ENCODE peak calls at places on chromosome 4, in four cellular contexts. I, Y, D and Q are unnamed samples.

GRCh38 chr4:148435654-148436406 is 6.4 kb downstream of the NR3C2 start:
- DNase-seq in Y (no peak), D (no peak), I (no peak), Q (no peak)

GRCh38 chr4:8391972-8392371 is 48.6 kb downstream of the ACOX3 start:
- DNase-seq in I (no peak), D (no peak), Y (peak; percentile 32), Q (no peak)

GRCh38 chr4:38067499-38067898 is 107.3 kb downstream of the PTTG2 start:
- DNase-seq in D (no peak), I (no peak), Y (no peak), Q (no peak)

GRCh38 chr4:24657768-24658617 is 73.6 kb upstream of the DHX15 start:
- DNase-seq in Y (no peak), D (peak; percentile 46), I (peak; percentile 5), Q (no peak)

GRCh38 chr4:89469930-89470375 is 162.4 kb upstream of the GPRIN3 start:
- DNase-seq in I (peak; percentile 32), D (no peak), Y (no peak), Q (no peak)

GRCh38 chr4:41478518-41478917 is 59.4 kb upstream of the LIMCH1 start:
- DNase-seq in D (no peak), Y (no peak), I (no peak), Q (no peak)

GRCh38 chr4:128558896-128559669 is 250.4 kb upstream of the JADE1 start:
- DNase-seq in Y (no peak), I (no peak), D (no peak), Q (no peak)

GRCh38 chr4:113979157-113979972 is at the start of gene ARSJ:
- DNase-seq in I (peak; percentile 70), Y (no peak), D (peak; percentile 26), Q (peak; percentile 73)

GRCh38 chr4:110119347-110119746 is 79.1 kb downstream of the ELOVL6 start:
- DNase-seq in D (no peak), I (no peak), Y (no peak), Q (no peak)

GRCh38 chr4:7396186-7396585 is 38.5 kb downstream of the PSAPL1 start:
- DNase-seq in Y (no peak), D (no peak), I (no peak), Q (peak; percentile 59)

GRCh38 chr4:103091601-103092223 is 7.9 kb downstream of the BDH2 start:
- DNase-seq in D (no peak), I (peak; percentile 45), Y (peak; percentile 53), Q (no peak)

GRCh38 chr4:56871357-56871993 is 36.2 kb upstream of the REST start:
- DNase-seq in D (peak; percentile 39), I (no peak), Y (no peak), Q (no peak)

GRCh38 chr4:111960241-111960667 is 185.0 kb upstream of the FAM241A start:
- DNase-seq in I (peak; percentile 7), D (no peak), Y (no peak), Q (no peak)

GRCh38 chr4:179372746-179373145 is 1930.5 kb upstream of the AGA start:
- DNase-seq in I (no peak), Y (no peak), D (no peak), Q (no peak)

GRCh38 chr4:19736968-19737756 is 514.5 kb upstream of the SLIT2 start:
- DNase-seq in Y (no peak), D (peak; percentile 24), I (no peak), Q (no peak)

GRCh38 chr4:186097386-186097785 is 7.1 kb upstream of the FAM149A start:
- DNase-seq in I (no peak), Y (no peak), D (no peak), Q (no peak)

GRCh38 chr4:186137193-186137792 is 32.8 kb downstream of the FAM149A start:
- DNase-seq in Y (peak; percentile 6), I (peak; percentile 2), D (peak; percentile 8), Q (no peak)

GRCh38 chr4:122577189-122577553 is 43.7 kb downstream of the IL21 start:
- DNase-seq in I (no peak), D (no peak), Y (no peak), Q (no peak)

GRCh38 chr4:138573246-138573645 is 331.1 kb upstream of the SLC7A11 start:
- DNase-seq in D (no peak), I (no peak), Y (no peak), Q (no peak)

GRCh38 chr4:110869114-110869513 is 246.2 kb upstream of the PITX2 start:
- DNase-seq in I (no peak), D (no peak), Y (no peak), Q (no peak)